ENCODE peak calls at places on chromosomes 13 and 19, in ten cellular contexts. Z is anterior cingulate cortex; A is hypothalamus; G is endothelial cell of umbilical vein; R is WERI-Rb-1; B is ovary; L is NAMALWA; D is activated CD4-positive, alpha-beta T cell treated with anti-CD3 and anti-CD28 coated beads, Interleukin-2, amount 50 U/mL, for 1 hour; X is stimulated activated CD8-positive, alpha-beta memory T cell treated with anti-CD3 and anti-CD28 coated beads, Interleukin-2, amount 100 ng/mL, for 48 hours; O is fibroblast of the aortic adventitia. F is an unnamed sample.

GRCh38 chr13:76677047-76677446 is 209.2 kb downstream of the KCTD12 start:
- DNase-seq in O (peak; percentile 93), L (no peak), G (peak; percentile 34), A (peak; percentile 2), B (peak; percentile 27), Z (no peak), D (no peak), R (no peak), X (no peak), F (no peak)

GRCh38 chr13:50129923-50130685 is 114.9 kb downstream of the KCNRG start:
- DNase-seq in R (no peak), X (no peak), O (peak; percentile 49), Z (peak; percentile 17), G (no peak), D (peak; percentile 38), L (no peak), A (no peak), B (peak; percentile 31), F (no peak)

GRCh38 chr19:14139944-14140343 is 3.6 kb upstream of the ASF1B start:
- DNase-seq in B (no peak), X (no peak), O (no peak), A (no peak), G (no peak), D (no peak), R (peak; percentile 92), L (no peak), Z (no peak), F (no peak)

GRCh38 chr13:33728271-33729037 is 89.5 kb upstream of the RFC3 start:
- DNase-seq in A (no peak), L (peak; percentile 83), G (peak; percentile 28), O (peak; percentile 48), X (no peak), R (no peak), Z (peak; percentile 10), B (no peak), D (no peak), F (no peak)

GRCh38 chr19:42360787-42361544 is 29.1 kb downstream of the CNFN start:
- DNase-seq in G (no peak), O (peak; percentile 76), R (peak; percentile 56), X (no peak), L (peak; percentile 30), Z (no peak), D (no peak), B (no peak), A (no peak), F (no peak)

GRCh38 chr19:30842926-30843325 is 470.7 kb downstream of the ZNF536 start:
- DNase-seq in X (no peak), G (no peak), Z (no peak), D (no peak), O (no peak), B (no peak), L (no peak), A (no peak), R (no peak), F (no peak)

GRCh38 chr19:13176345-13176744 is 26.1 kb downstream of the IER2 start:
- DNase-seq in B (no peak), A (no peak), X (no peak), R (no peak), G (no peak), O (no peak), Z (no peak), D (no peak), L (no peak), F (no peak)

GRCh38 chr13:21688056-21688455 is 17.2 kb downstream of the FGF9 start:
- DNase-seq in D (no peak), Z (no peak), B (no peak), G (no peak), R (no peak), O (no peak), A (no peak), X (no peak), L (no peak), F (no peak)

GRCh38 chr19:45863335-45863839 is 440 bp upstream of the SYMPK start:
- DNase-seq in O (no peak), A (no peak), R (no peak), L (no peak), X (no peak), D (no peak), Z (no peak), G (no peak), B (no peak), F (no peak)

GRCh38 chr13:97212540-97213146 is 9.5 kb upstream of the MBNL2 start:
- DNase-seq in G (peak; percentile 56), L (peak; percentile 44), B (no peak), O (peak; percentile 66), X (no peak), A (no peak), D (no peak), Z (no peak), R (peak; percentile 69), F (no peak)

GRCh38 chr13:51453959-51454703 is 1.3 kb upstream of the INTS6 start:
- DNase-seq in D (peak; percentile 28), A (no peak), Z (peak; percentile 15), B (peak; percentile 38), X (peak; percentile 12), R (peak; percentile 48), G (peak; percentile 58), L (no peak), O (peak; percentile 26), F (no peak)

GRCh38 chr13:95588721-95589120 is 36.2 kb downstream of the CLDN10 start:
- DNase-seq in G (no peak), A (no peak), D (no peak), R (no peak), Z (no peak), B (no peak), X (no peak), L (no peak), O (peak; percentile 62), F (no peak)

GRCh38 chr13:29566864-29567263 is 28.6 kb downstream of the SLC7A1 start:
- DNase-seq in G (no peak), L (no peak), O (no peak), X (no peak), B (no peak), D (no peak), R (no peak), A (no peak), Z (no peak), F (no peak)

GRCh38 chr13:76882431-76882830 is 3.8 kb downstream of the KCTD12 start:
- DNase-seq in L (no peak), A (no peak), G (peak; percentile 62), B (no peak), D (no peak), O (peak; percentile 73), X (no peak), R (no peak), Z (no peak), F (no peak)

GRCh38 chr19:46610413-46610775 is 9.3 kb downstream of the CALM3 start:
- DNase-seq in O (no peak), R (no peak), B (no peak), A (no peak), L (no peak), D (no peak), G (no peak), Z (no peak), X (no peak), F (no peak)

GRCh38 chr13:45604892-45605291 is 10.6 kb downstream of the ERICH6B start:
- DNase-seq in B (no peak), G (no peak), D (no peak), O (no peak), Z (no peak), X (no peak), L (no peak), R (no peak), A (no peak), F (no peak)

GRCh38 chr13:114015608-114016295 is 41.9 kb upstream of the C13orf46 start:
- DNase-seq in L (no peak), R (no peak), B (no peak), X (peak; percentile 14), G (no peak), A (no peak), O (peak; percentile 64), D (no peak), Z (no peak), F (no peak)

GRCh38 chr13:30600470-30600869 is 17.2 kb upstream of the USPL1 start:
- DNase-seq in L (no peak), R (no peak), D (no peak), G (no peak), Z (no peak), A (no peak), O (no peak), X (no peak), B (no peak), F (no peak)

GRCh38 chr13:38348890-38349289 is 761 bp upstream of the UFM1 start:
- DNase-seq in O (peak; percentile 33), R (no peak), X (no peak), L (no peak), B (peak; percentile 23), A (no peak), Z (no peak), G (no peak), D (peak; percentile 15), F (no peak)

GRCh38 chr19:1035998-1036621 is 3.8 kb upstream of the ABCA7 start:
- DNase-seq in Z (no peak), A (no peak), R (no peak), D (no peak), L (no peak), O (no peak), G (no peak), X (no peak), B (no peak), F (no peak)

GRCh38 chr13:22114630-22115311 is 443.9 kb downstream of the FGF9 start:
- DNase-seq in L (peak; percentile 29), O (no peak), A (no peak), D (no peak), X (no peak), G (no peak), Z (no peak), B (no peak), R (no peak), F (no peak)

GRCh38 chr13:38821753-38822551 is 135.1 kb downstream of the FREM2 start:
- DNase-seq in O (no peak), R (no peak), L (no peak), B (no peak), A (peak; percentile 48), D (no peak), G (no peak), X (no peak), Z (peak; percentile 75), F (no peak)

GRCh38 chr13:100836696-100837095 is 162.1 kb upstream of the TMTC4 start:
- DNase-seq in R (no peak), A (no peak), B (no peak), O (peak; percentile 86), X (no peak), L (no peak), G (peak; percentile 17), Z (no peak), D (no peak), F (no peak)

GRCh38 chr19:30522359-30522758 is 150.2 kb downstream of the ZNF536 start:
- DNase-seq in G (no peak), X (no peak), A (no peak), R (no peak), B (no peak), O (no peak), L (no peak), D (no peak), Z (no peak), F (no peak)

GRCh38 chr19:13156968-13157882 is 7.0 kb downstream of the IER2 start:
- DNase-seq in Z (no peak), D (no peak), X (no peak), G (peak; percentile 24), B (no peak), A (no peak), L (peak; percentile 47), R (no peak), O (peak; percentile 30), F (no peak)

GRCh38 chr19:33905937-33906577 is 109.4 kb downstream of the KCTD15 start:
- DNase-seq in A (no peak), D (no peak), Z (peak; percentile 13), B (peak; percentile 72), X (no peak), L (no peak), O (no peak), G (peak; percentile 22), R (no peak), F (peak; percentile 88)

GRCh38 chr13:73598021-73598712 is 536.0 kb downstream of the KLF12 start:
- DNase-seq in B (no peak), X (no peak), O (peak; percentile 42), Z (no peak), R (no peak), A (no peak), G (no peak), L (no peak), D (no peak), F (no peak)

GRCh38 chr19:3440082-3440481 is 40.2 kb downstream of the SMIM24 start:
- DNase-seq in Z (peak; percentile 8), O (no peak), R (peak; percentile 78), X (peak; percentile 44), B (no peak), D (peak; percentile 58), A (no peak), L (peak; percentile 80), G (no peak), F (peak; percentile 75)

F was measured in 8988T.